ENCODE peak calls at places on chromosome 9, in five cellular contexts. N is HFF-Myc, M is AG04449, T is cardiac muscle cell, H is vagina. V is an unnamed sample.
A peak's percentile ranks its signal among the peaks of the same experiment; 100 is the strongest.

GRCh38 chr9:108186996-108187395 is 668.8 kb downstream of the ACTL7B start:
- DNase-seq in N (no peak), M (no peak), T (peak; percentile 86), H (no peak), V (peak; percentile 53)

GRCh38 chr9:108813951-108814601 is 41.7 kb downstream of the ACTL7B start:
- DNase-seq in N (peak; percentile 15), M (peak; percentile 10), T (peak; percentile 48), H (no peak), V (peak; percentile 0)

GRCh38 chr9:132327537-132327936 is 27.2 kb downstream of the SETX start:
- DNase-seq in N (no peak), M (no peak), T (no peak), H (no peak), V (no peak)

GRCh38 chr9:76023715-76024195 is 133.3 kb downstream of the PCSK5 start:
- DNase-seq in N (no peak), M (no peak), T (peak; percentile 17), H (no peak), V (no peak)

GRCh38 chr9:132651259-132651658 is 18.5 kb downstream of the DDX31 start:
- DNase-seq in N (peak; percentile 49), M (no peak), T (peak; percentile 95), H (no peak), V (peak; percentile 57)

GRCh38 chr9:111752455-111752854 is 42.3 kb downstream of the SHOC1 start:
- DNase-seq in N (no peak), M (no peak), T (peak; percentile 13), H (no peak), V (no peak)

GRCh38 chr9:136671646-136672430 is 9.1 kb downstream of the EGFL7 start:
- DNase-seq in N (no peak), M (no peak), T (peak; percentile 31), H (no peak), V (no peak)

GRCh38 chr9:5510360-5510931 is at the start of gene PDCD1LG2:
- DNase-seq in N (peak; percentile 27), M (peak; percentile 60), T (peak; percentile 79), H (no peak), V (no peak)

GRCh38 chr9:95649801-95650213 is 133.0 kb upstream of the PTCH1 start:
- DNase-seq in N (no peak), M (no peak), T (no peak), H (no peak), V (no peak)

GRCh38 chr9:38386319-38386895 is 6.1 kb upstream of the ALDH1B1 start:
- DNase-seq in N (no peak), M (no peak), T (no peak), H (no peak), V (no peak)

GRCh38 chr9:98317134-98317857 is 61.8 kb upstream of the TBC1D2 start:
- DNase-seq in N (no peak), M (no peak), T (no peak), H (no peak), V (no peak)

GRCh38 chr9:37905776-37906175 is 1.8 kb upstream of the SLC25A51 start:
- DNase-seq in N (no peak), M (no peak), T (no peak), H (peak; percentile 80), V (no peak)

GRCh38 chr9:101465330-101465915 is 29.8 kb upstream of the ALDOB start:
- DNase-seq in N (peak; percentile 88), M (no peak), T (peak; percentile 72), H (no peak), V (peak; percentile 68)

GRCh38 chr9:131960311-131960710 is 119.4 kb downstream of the MED27 start:
- DNase-seq in N (no peak), M (no peak), T (no peak), H (no peak), V (no peak)

GRCh38 chr9:114359801-114360200 is 28.0 kb downstream of the AKNA start:
- DNase-seq in N (no peak), M (no peak), T (no peak), H (no peak), V (no peak)

GRCh38 chr9:137333016-137333726 is 31.1 kb upstream of the NRARP start:
- DNase-seq in N (no peak), M (no peak), T (no peak), H (no peak), V (no peak)

GRCh38 chr9:87500491-87500890 is 2.8 kb downstream of the DAPK1 start:
- DNase-seq in N (no peak), M (no peak), T (no peak), H (no peak), V (no peak)

GRCh38 chr9:121269888-121270254 is 1.9 kb downstream of the GSN start:
- DNase-seq in N (no peak), M (no peak), T (no peak), H (no peak), V (no peak)

GRCh38 chr9:31272456-31273295 is 1111.8 kb upstream of the ACO1 start:
- DNase-seq in N (no peak), M (no peak), T (no peak), H (no peak), V (no peak)

GRCh38 chr9:137879566-137880150 is 2.1 kb downstream of the CACNA1B start:
- DNase-seq in N (no peak), M (no peak), T (no peak), H (no peak), V (no peak)

GRCh38 chr9:82512724-82513123 is 524.2 kb downstream of the SPATA31D1 start:
- DNase-seq in N (no peak), M (no peak), T (no peak), H (no peak), V (no peak)

GRCh38 chr9:89153618-89154017 is 25.0 kb downstream of the SHC3 start:
- DNase-seq in N (peak; percentile 39), M (no peak), T (peak; percentile 61), H (no peak), V (no peak)

GRCh38 chr9:95004452-95005275 is 278.2 kb downstream of the AOPEP start:
- DNase-seq in N (no peak), M (no peak), T (peak; percentile 40), H (no peak), V (no peak)

GRCh38 chr9:18566125-18566524 is 92.2 kb downstream of the ADAMTSL1 start:
- DNase-seq in N (no peak), M (peak; percentile 79), T (peak; percentile 48), H (no peak), V (no peak)

GRCh38 chr9:130239741-130240241 is 25.8 kb upstream of the HMCN2 start:
- DNase-seq in N (no peak), M (no peak), T (no peak), H (no peak), V (no peak)

GRCh38 chr9:6584881-6585597 is 60.5 kb downstream of the GLDC start:
- DNase-seq in N (no peak), M (no peak), T (peak; percentile 60), H (no peak), V (no peak)

GRCh38 chr9:137234758-137235423 is 4.2 kb downstream of the SLC34A3 start:
- DNase-seq in N (no peak), M (no peak), T (no peak), H (no peak), V (no peak)

GRCh38 chr9:92341578-92341977 is 15.8 kb downstream of the CENPP start:
- DNase-seq in N (no peak), M (no peak), T (no peak), H (no peak), V (no peak)

GRCh38 chr9:92345582-92345981 is 19.8 kb downstream of the CENPP start:
- DNase-seq in N (no peak), M (no peak), T (no peak), H (no peak), V (no peak)

GRCh38 chr9:92342825-92343488 is 17.2 kb downstream of the CENPP start:
- DNase-seq in N (no peak), M (no peak), T (peak; percentile 23), H (no peak), V (no peak)
- TF ChIP-seq CTCF in N (no peak), M (no peak), T (peak; percentile 2), H (peak; percentile 40), V (peak; percentile 17)

DNA sequence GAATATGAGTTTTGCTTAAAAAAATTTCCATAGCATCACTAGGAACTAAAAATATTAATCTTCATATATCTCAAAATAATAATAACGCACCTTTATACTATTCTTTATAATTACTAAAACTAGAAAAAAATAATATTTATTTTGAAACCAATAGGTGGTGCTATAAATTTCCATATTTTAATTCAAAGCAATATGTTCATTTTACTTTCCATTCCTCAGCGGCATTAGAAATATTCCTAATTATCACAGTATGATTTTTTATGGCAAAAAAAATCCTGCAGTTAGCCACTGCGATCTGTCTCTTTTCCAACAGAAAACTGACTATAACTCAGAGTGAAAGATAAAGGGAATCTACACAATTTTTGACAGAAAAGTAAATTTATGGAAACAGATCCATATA is 167.4 kb upstream of the MPDZ start:
- DNase-seq in N (no peak), M (no peak), T (peak; percentile 36), H (no peak), V (no peak)
- TF ChIP-seq CTCF in N (no peak), M (no peak), T (no peak), H (no peak), V (no peak)

DNA sequence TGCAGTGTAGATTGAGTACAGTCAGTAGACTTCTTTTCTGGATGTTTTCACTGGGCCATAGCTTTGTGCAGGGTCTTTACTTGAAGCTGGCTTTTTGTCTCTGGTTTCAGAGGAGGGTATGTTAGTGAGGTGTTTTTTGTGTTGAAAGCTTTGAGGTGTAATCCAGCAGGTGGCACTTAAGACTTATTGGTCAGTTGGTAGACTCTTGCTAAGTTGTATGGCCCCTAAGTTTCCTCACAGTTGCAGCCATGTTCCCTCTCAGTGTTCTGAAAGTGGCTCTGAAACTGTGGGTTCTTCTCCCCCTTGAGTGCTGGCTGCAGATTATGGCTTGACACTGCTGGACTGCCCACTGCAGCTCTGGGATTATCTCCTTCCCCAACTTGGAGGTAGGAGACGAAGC is 55.7 kb upstream of the SLC44A1 start:
- DNase-seq in N (no peak), M (no peak), T (no peak), H (no peak), V (no peak)
- TF ChIP-seq CTCF in N (no peak), M (no peak), T (no peak), H (no peak), V (no peak)

GRCh38 chr9:110580850-110581249 is 1.3 kb upstream of the SVEP1 start:
- DNase-seq in N (no peak), M (no peak), T (no peak), H (no peak), V (no peak)

GRCh38 chr9:110582156-110582555 is 2.6 kb upstream of the SVEP1 start:
- DNase-seq in N (no peak), M (no peak), T (peak; percentile 35), H (no peak), V (no peak)

GRCh38 chr9:110578575-110578895 is 1.0 kb downstream of the SVEP1 start:
- DNase-seq in N (no peak), M (no peak), T (no peak), H (no peak), V (no peak)

GRCh38 chr9:110578896-110579752 is at the start of gene SVEP1:
- DNase-seq in N (no peak), M (no peak), T (peak; percentile 75), H (no peak), V (no peak)

GRCh38 chr9:110579763-110580255 is 268 bp upstream of the SVEP1 start:
- DNase-seq in N (peak; percentile 83), M (no peak), T (peak; percentile 73), H (no peak), V (peak; percentile 90)
- TF ChIP-seq CTCF in N (no peak), M (no peak), T (no peak), H (no peak), V (no peak)